ENCODE peak calls at places on chromosomes 4 and X, in eight cellular contexts. L, C, K, U, D, B, S and Z are unnamed samples.

GRCh38 chrX:80285131-80285773 is 135.0 kb upstream of the TENT5D start:
- DNase-seq in L (peak), C (peak), K (no peak), U (peak), D (peak), B (no peak), S (no peak), Z (no peak)

GRCh38 chrX:75335127-75335458 is 61.2 kb downstream of the UPRT start:
- DNase-seq in L (no peak), C (no peak), K (no peak), U (no peak), D (no peak), B (no peak), S (no peak), Z (no peak)

GRCh38 chr4:188042191-188042590 is 46.6 kb downstream of the ZFP42 start:
- DNase-seq in L (no peak), C (no peak), K (no peak), U (no peak), D (no peak), B (no peak), S (no peak), Z (no peak)

GRCh38 chrX:20361890-20362262 is 95.2 kb upstream of the RPS6KA3 start:
- DNase-seq in L (no peak), C (no peak), K (no peak), U (no peak), D (no peak), B (no peak), S (peak), Z (no peak)

GRCh38 chr4:17647176-17647806 is 32.9 kb downstream of the MED28 start:
- DNase-seq in L (no peak), C (no peak), K (no peak), U (no peak), D (no peak), B (no peak), S (no peak), Z (no peak)

GRCh38 chr4:80186666-80187065 is 10.6 kb upstream of the PRDM8 start:
- DNase-seq in L (no peak), C (no peak), K (no peak), U (no peak), D (no peak), B (no peak), S (no peak), Z (no peak)

GRCh38 chr4:88440146-88440545 is 16.8 kb upstream of the HERC5 start:
- DNase-seq in L (no peak), C (no peak), K (no peak), U (no peak), D (no peak), B (no peak), S (no peak), Z (no peak)

GRCh38 chr4:145279122-145279960 is 99.0 kb upstream of the OTUD4 start:
- DNase-seq in L (no peak), C (peak), K (no peak), U (no peak), D (peak), B (no peak), S (peak), Z (no peak)

GRCh38 chrX:125710403-125711062 is 390.9 kb downstream of the TEX13C start:
- DNase-seq in L (no peak), C (no peak), K (no peak), U (no peak), D (no peak), B (no peak), S (no peak), Z (no peak)

GRCh38 chr4:114100288-114101031 is 121.0 kb upstream of the ARSJ start:
- DNase-seq in L (no peak), C (no peak), K (no peak), U (no peak), D (no peak), B (no peak), S (no peak), Z (no peak)

GRCh38 chr4:25441519-25442117 is 64.6 kb downstream of the ANAPC4 start:
- DNase-seq in L (peak), C (no peak), K (peak), U (peak), D (peak), B (no peak), S (peak), Z (no peak)

GRCh38 chr4:109079731-109080130 is 222.7 kb downstream of the COL25A1 start:
- DNase-seq in L (no peak), C (no peak), K (no peak), U (no peak), D (no peak), B (no peak), S (no peak), Z (no peak)

GRCh38 chr4:74112399-74113090 is 13.6 kb upstream of the CXCL2 start:
- DNase-seq in L (no peak), C (no peak), K (no peak), U (no peak), D (no peak), B (no peak), S (peak), Z (no peak)

GRCh38 chrX:79413009-79413408 is 45.9 kb upstream of the ITM2A start:
- DNase-seq in L (no peak), C (no peak), K (no peak), U (peak), D (peak), B (no peak), S (peak), Z (no peak)

GRCh38 chrX:113675278-113675677 is 834.6 kb upstream of the AMOT start:
- DNase-seq in L (no peak), C (no peak), K (no peak), U (no peak), D (no peak), B (no peak), S (no peak), Z (no peak)

GRCh38 chr4:121551271-121551670 is 145.5 kb downstream of the ANXA5 start:
- DNase-seq in L (no peak), C (no peak), K (no peak), U (no peak), D (no peak), B (no peak), S (peak), Z (no peak)

GRCh38 chrX:104696667-104697066 is 130.7 kb downstream of the IL1RAPL2 start:
- DNase-seq in L (no peak), C (no peak), K (no peak), U (peak), D (no peak), B (no peak), S (no peak), Z (no peak)

GRCh38 chrX:53606456-53606855 is 80.1 kb downstream of the HUWE1 start:
- DNase-seq in L (no peak), C (no peak), K (no peak), U (no peak), D (no peak), B (no peak), S (no peak), Z (no peak)

GRCh38 chr4:31548823-31549222 is 828.7 kb downstream of the PCDH7 start:
- DNase-seq in L (no peak), C (no peak), K (no peak), U (no peak), D (no peak), B (no peak), S (no peak), Z (no peak)

GRCh38 chr4:53450773-53451172 is 73.3 kb downstream of the FIP1L1 start:
- DNase-seq in L (no peak), C (no peak), K (no peak), U (no peak), D (no peak), B (no peak), S (no peak), Z (no peak)

DNA sequence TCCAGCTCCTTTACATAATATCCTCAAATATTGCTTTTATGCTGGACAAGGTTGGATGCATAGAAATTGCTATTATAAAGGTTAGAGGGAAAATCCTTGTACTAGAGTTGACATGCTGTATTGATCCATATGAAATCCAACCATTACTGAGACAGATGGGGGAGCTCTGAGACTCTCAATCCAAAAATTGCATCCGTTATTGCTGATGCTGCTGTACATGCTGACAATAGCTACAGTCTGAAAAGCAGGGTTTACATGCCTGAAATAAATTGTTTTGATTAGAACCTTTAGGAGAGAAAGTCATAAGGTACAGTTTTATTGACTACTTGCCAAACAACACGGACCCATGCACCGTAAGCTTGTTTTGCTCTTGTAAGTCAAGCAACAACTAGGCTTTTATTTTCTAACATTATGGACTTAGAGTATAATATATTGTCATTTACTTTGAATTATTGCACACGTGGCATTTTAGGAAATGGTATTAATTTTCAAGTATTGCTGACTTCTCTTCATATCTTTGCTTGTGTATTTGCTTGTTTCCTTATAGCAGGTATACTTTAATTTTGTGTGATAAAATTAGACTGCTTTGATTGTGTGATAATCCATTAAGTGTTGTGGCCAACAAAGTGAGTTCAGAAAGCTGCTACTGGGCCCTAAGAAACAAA is 1365.2 kb downstream of the STIM2 start:
- DNase-seq in L (no peak), C (no peak), K (no peak), U (no peak), D (no peak), B (no peak), S (no peak), Z (no peak)
- TF ChIP-seq CTCF in L (no peak), C (no peak), K (no peak), U (no peak), D (peak), B (no peak), S (peak), Z (no peak)

GRCh38 chr4:174118171-174118570 is 165.3 kb downstream of the FBXO8 start:
- DNase-seq in L (no peak), C (no peak), K (no peak), U (no peak), D (peak), B (no peak), S (no peak), Z (no peak)

GRCh38 chr4:174119051-174119450 is 164.4 kb downstream of the FBXO8 start:
- DNase-seq in L (no peak), C (peak), K (no peak), U (no peak), D (peak), B (no peak), S (peak), Z (no peak)

GRCh38 chr4:174117445-174117844 is 166.0 kb downstream of the FBXO8 start:
- DNase-seq in L (no peak), C (no peak), K (no peak), U (no peak), D (peak), B (no peak), S (no peak), Z (no peak)

GRCh38 chr4:174120446-174121142 is 162.9 kb downstream of the FBXO8 start:
- DNase-seq in L (peak), C (peak), K (no peak), U (peak), D (peak), B (peak), S (peak), Z (peak)

DNA sequence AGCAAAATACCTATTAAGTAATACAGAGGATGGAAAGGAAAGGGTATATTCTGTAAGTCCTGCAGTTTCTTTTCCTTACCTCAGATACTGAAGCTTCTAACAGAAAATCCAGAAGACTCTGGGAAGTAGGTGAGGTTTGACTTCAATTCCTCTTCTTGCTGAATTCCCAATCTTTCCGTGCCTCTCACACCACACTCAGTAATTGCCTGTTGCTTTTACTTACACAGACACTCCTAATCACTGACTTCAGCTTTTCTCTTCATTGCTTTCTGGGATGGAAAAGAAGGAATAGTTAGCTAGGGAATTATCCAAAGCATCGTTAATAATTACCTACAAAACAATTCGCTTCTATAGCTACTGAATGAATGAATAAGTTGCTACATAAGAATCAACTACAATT is 163.6 kb downstream of the FBXO8 start:
- DNase-seq in L (no peak), C (no peak), K (no peak), U (no peak), D (no peak), B (no peak), S (no peak), Z (no peak)
- H3K4me3 ChIP-seq in L (no peak), C (no peak), K (peak), U (no peak), D (peak), B (peak), S (peak), Z (no peak)

DNA sequence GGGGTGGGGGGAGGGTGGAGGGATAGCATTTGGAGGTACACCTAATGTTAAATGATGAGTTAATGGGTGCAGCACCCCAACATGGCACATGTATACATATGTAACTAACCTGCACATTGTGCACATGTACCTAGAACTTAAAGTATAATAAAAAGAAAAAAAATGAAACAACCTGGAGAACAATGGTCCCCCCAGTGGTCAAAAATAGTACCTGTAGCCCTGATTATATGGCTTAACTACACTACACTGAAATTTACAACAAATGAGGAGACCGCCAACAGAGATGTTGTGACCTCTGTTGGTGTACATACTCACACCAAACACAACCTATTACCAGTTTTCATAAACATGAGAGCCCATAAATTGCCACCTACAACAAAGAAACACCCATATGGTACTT is 7.3 kb upstream of the MAGEE1 start:
- DNase-seq in L (no peak), C (no peak), K (no peak), U (peak), D (no peak), B (no peak), S (no peak), Z (no peak)
- TF ChIP-seq CTCF in L (peak), C (peak), K (no peak), U (peak), D (peak), B (no peak), S (no peak), Z (peak)

GRCh38 chr4:184550476-184550875 is 76.1 kb upstream of the IRF2 start:
- DNase-seq in L (no peak), C (no peak), K (no peak), U (no peak), D (no peak), B (no peak), S (no peak), Z (no peak)

GRCh38 chr4:184553891-184554290 is 79.5 kb upstream of the IRF2 start:
- DNase-seq in L (no peak), C (no peak), K (no peak), U (no peak), D (no peak), B (no peak), S (no peak), Z (no peak)

GRCh38 chr4:184544711-184545409 is 70.5 kb upstream of the IRF2 start:
- DNase-seq in L (no peak), C (no peak), K (no peak), U (no peak), D (no peak), B (no peak), S (no peak), Z (no peak)

GRCh38 chr4:184548321-184548650 is 73.9 kb upstream of the IRF2 start:
- DNase-seq in L (no peak), C (no peak), K (no peak), U (no peak), D (no peak), B (no peak), S (no peak), Z (no peak)

DNA sequence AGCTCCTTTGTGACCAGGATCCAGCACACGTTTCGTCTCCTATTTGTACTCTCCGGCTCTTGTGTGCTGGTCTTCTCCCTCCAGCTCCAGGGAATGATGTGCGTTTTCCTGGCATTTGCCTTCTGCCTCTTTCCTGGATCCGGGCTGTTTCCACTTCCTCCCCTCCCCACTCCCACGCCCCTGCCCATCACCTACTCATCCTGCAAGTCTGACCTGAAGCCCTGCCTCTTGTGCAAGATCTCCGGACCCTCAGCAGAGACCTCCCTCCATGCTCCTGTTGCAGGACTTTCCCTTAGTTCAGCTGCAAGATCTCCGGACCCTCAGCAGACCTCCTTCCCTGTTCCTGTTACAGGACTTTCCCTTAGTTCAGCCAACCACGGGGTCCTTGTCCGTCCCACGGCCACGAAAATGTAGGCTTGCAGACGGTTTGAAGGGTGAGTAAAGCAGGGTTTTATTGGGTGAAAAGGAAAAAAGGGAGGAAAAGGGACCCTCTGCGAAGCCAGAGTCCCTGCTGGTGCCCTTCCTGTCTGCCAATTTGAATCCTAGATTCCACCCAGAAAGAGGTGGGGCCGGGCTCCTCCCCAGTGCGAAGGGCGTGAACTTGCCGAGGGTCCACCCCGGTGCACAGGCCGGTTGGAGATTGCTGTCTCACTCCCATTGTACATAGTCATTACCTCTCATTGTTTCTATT is 74.4 kb upstream of the IRF2 start:
- DNase-seq in L (no peak), C (no peak), K (no peak), U (no peak), D (no peak), B (no peak), S (no peak), Z (no peak)
- H3K4me3 ChIP-seq in L (no peak), C (no peak), K (no peak), U (no peak), D (no peak), B (peak), S (no peak), Z (no peak)

DNA sequence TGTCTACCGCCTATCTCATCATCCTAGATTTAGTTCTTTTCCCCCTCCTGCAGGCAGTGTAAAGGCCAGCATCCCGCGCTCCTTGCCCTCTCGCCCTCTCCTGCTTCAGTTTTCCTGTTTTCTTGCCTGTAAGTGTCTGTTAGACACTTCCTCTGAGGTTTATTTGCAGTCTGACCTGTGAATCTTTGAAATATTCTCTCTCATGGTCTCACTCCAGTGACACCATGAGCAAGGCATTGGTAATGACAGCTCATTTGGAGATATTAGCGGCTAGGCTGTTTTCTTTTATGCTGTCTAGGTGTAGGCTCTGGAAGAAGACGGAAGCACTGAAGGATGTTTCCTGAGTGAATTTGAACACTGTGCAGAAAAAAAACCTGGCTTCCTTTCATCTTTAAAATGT is 179.6 kb downstream of the KDR start:
- DNase-seq in L (no peak), C (no peak), K (no peak), U (peak), D (no peak), B (no peak), S (no peak), Z (no peak)
- TF ChIP-seq CTCF in L (no peak), C (no peak), K (no peak), U (no peak), D (no peak), B (no peak), S (no peak), Z (no peak)

GRCh38 chr4:56764206-56764605 is 57.3 kb downstream of the SPINK2 start:
- DNase-seq in L (no peak), C (no peak), K (no peak), U (no peak), D (no peak), B (no peak), S (no peak), Z (no peak)
- H3K4me3 ChIP-seq in L (no peak), C (no peak), K (no peak), U (no peak), D (no peak), B (no peak), S (no peak), Z (no peak)

GRCh38 chr4:165184220-165184619 is 23.1 kb upstream of the KLHL2 start:
- DNase-seq in L (no peak), C (no peak), K (no peak), U (no peak), D (no peak), B (no peak), S (no peak), Z (no peak)
- TF ChIP-seq CTCF in L (no peak), C (no peak), K (no peak), U (no peak), D (no peak), B (no peak), S (no peak), Z (no peak)

DNA sequence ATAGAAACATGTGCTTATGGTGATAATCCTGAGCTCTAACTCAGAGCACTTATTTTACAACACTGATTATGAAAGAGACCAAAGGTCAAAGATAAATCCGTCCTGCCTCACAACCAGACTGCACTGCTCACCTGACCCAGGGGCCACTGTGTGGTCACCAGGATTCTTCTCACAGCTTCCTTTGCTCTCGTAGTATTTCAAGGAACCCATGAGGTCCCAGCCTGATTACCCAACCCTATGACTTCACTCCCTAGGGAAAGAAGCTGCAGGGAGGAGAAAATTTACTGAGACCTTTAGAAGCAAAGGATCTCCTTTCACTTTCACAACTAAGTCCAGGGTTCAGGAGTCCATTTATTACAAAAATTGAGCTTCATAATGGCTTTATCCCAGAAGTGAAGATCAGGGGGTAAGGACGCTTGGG is 9.6 kb downstream of the SLC25A5 start:
- DNase-seq in L (no peak), C (peak), K (peak), U (no peak), D (no peak), B (no peak), S (peak), Z (no peak)
- H3K4me3 ChIP-seq in L (no peak), C (no peak), K (no peak), U (no peak), D (no peak), B (peak), S (peak), Z (no peak)